ENCODE peak calls at places on chromosomes 6 and 20, in four cellular contexts. O, R, J and H are unnamed samples.

GRCh38 chr6:44329858-44330257 is 12.6 kb upstream of the SPATS1 start:
- DNase-seq in O (no peak), R (no peak), J (no peak), H (no peak)

GRCh38 chr20:61573415-61574305 is 321.6 kb downstream of the CDH4 start:
- DNase-seq in O (no peak), R (no peak), J (no peak), H (no peak)

GRCh38 chr20:57611605-57612311 is 8.5 kb downstream of the ZBP1 start:
- DNase-seq in O (no peak), R (no peak), J (no peak), H (no peak)

GRCh38 chr6:36204068-36204753 is 7.7 kb downstream of the BRPF3 start:
- DNase-seq in O (no peak), R (peak; percentile 27), J (no peak), H (no peak)

GRCh38 chr6:137492771-137493217 is 1.4 kb downstream of the OLIG3 start:
- DNase-seq in O (no peak), R (no peak), J (no peak), H (no peak)

GRCh38 chr20:3925899-3926638 is 36.9 kb downstream of the PANK2 start:
- DNase-seq in O (no peak), R (no peak), J (no peak), H (no peak)

GRCh38 chr6:44715925-44716324 is 328.4 kb downstream of the CDC5L start:
- DNase-seq in O (no peak), R (no peak), J (no peak), H (no peak)

GRCh38 chr6:166496460-166496859 is 90.0 kb downstream of the RAMACL start:
- DNase-seq in O (no peak), R (no peak), J (no peak), H (no peak)

GRCh38 chr6:26250806-26251075 is 114.3 kb upstream of the BTN3A2 start:
- DNase-seq in O (no peak), R (no peak), J (no peak), H (no peak)

GRCh38 chr20:56244259-56244658 is 4.3 kb upstream of the MC3R start:
- DNase-seq in O (no peak), R (no peak), J (no peak), H (no peak)

GRCh38 chr20:56249244-56249955 is 868 bp downstream of the MC3R start:
- DNase-seq in O (peak; percentile 13), R (no peak), J (peak; percentile 5), H (peak; percentile 57)

GRCh38 chr20:56245761-56246160 is 2.8 kb upstream of the MC3R start:
- DNase-seq in O (no peak), R (no peak), J (no peak), H (no peak)

DNA sequence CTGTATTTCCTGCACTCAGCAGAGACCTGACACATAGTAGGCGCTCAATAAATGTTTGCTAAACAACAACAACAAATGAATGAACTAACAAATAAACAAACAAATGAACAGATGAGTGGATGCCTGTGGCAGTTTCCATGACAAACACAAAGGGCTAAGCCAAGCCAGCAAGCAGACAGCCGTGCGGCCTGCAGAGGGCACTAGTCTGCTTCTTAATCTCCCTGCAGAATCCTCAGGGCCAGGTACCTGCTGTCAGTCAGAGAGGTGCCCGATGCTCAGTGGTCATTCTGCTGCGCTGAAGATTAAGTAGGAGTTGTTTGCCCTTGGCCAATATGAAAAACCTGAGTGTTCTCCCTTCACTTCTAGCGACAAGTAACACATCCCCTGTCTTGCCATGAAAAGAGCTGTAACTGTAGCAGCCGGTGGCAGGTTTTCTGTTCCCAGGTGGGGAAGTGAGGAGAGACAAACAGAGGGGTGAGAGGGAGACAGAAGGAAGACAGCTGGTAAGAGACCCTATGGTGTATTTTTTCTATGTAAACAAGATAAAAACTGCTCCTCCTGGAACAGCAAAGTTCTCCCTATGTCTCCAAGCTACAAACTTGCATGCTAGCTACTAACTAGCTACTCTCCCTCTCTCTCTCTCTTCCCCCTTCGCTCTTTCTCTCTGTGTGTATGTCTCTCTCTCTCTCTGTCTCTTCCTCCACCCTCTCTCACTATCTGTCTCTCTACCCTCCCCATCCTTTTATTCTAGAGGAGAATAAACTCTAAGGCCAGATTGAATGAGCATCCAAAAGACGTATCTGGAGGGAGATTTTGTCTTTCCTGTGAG is at the start of gene MC3R:
- DNase-seq in O (peak; percentile 35), R (no peak), J (peak; percentile 27), H (peak; percentile 42)
- TF ChIP-seq CTCF in O (peak; percentile 34), R (peak; percentile 75), J (peak; percentile 83), H (peak; percentile 79)

DNA sequence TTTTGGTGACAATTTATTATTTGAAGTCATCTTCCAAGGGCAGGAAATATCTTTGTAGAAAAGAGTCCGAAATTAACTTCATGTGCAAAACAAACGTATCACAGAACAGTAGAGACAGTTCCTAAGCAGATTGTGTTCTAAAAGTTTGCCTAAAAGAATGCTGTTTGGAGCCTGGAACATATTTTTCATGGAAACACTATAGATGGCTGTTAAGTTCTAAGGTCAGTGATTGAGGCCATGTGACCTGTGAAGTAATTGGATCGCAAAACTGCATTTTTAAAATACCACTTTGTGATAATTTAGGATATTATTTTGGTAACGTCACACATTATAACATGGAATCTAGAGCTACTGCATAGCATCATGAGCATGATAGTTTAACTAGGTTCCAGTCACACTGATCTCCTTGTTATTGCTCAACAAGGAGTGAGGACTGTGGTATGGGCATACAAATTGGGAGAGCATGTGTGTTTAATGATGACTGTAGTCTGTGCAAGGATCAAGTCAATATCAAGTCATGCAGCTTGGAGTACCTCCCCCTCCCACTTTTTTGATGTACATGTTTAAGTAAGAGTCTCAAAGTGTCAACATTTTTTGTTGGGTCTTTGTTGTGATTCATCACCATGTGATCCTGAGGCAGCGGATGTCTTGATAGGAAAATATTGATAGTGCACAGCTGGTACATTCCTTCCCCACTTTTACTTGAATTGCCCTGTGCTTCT is 609.3 kb upstream of the CITED2 start:
- DNase-seq in O (no peak), R (no peak), J (no peak), H (no peak)
- TF ChIP-seq EGR1 in O (no peak), R (no peak), J (no peak), H (no peak)

GRCh38 chr6:13769034-13769654 is 45.2 kb downstream of the MCUR1 start:
- DNase-seq in O (no peak), R (no peak), J (no peak), H (no peak)

GRCh38 chr6:13767121-13767794 is 47.1 kb downstream of the MCUR1 start:
- DNase-seq in O (no peak), R (no peak), J (no peak), H (no peak)

GRCh38 chr6:13766201-13766634 is 48.1 kb downstream of the MCUR1 start:
- DNase-seq in O (peak; percentile 29), R (no peak), J (no peak), H (peak; percentile 42)

GRCh38 chr6:13765570-13765969 is 48.8 kb downstream of the MCUR1 start:
- DNase-seq in O (no peak), R (no peak), J (no peak), H (no peak)

GRCh38 chr6:13769655-13770053 is 44.7 kb downstream of the MCUR1 start:
- DNase-seq in O (no peak), R (no peak), J (peak; percentile 21), H (no peak)
- TF ChIP-seq CTCF in O (no peak), R (no peak), J (peak; percentile 61), H (peak; percentile 40)

GRCh38 chr20:1813101-1813529 is 82.1 kb upstream of the SIRPA start:
- DNase-seq in O (no peak), R (no peak), J (no peak), H (no peak)
- TF ChIP-seq EGR1 in O (no peak), R (no peak), J (no peak), H (no peak)